ENCODE peak calls at places on chromosome 20, in eight cellular contexts. E is AG04450; Y is RWPE1; M is GM10248; U is GM13977; C is CD8-positive, alpha-beta T cell; W is transverse colon; N is sigmoid colon. A is an unnamed sample.
A peak's percentile ranks its signal among the peaks of the same experiment; 100 is the strongest.

GRCh38 chr20:3353646-3354045 is 53.8 kb downstream of the DNAAF9 start:
- DNase-seq in Y (no peak), N (no peak), W (no peak), M (no peak), E (no peak), C (no peak), U (no peak), A (no peak)

GRCh38 chr20:58984691-58985090 is 3.6 kb downstream of the NELFCD start:
- DNase-seq in N (peak; percentile 40), Y (no peak), M (no peak), C (no peak), W (no peak), E (no peak), U (no peak), A (no peak)

GRCh38 chr20:38460040-38460623 is 12.5 kb upstream of the RALGAPB start:
- DNase-seq in E (no peak), W (peak; percentile 40), C (no peak), N (peak; percentile 39), M (no peak), U (no peak), Y (peak; percentile 94), A (no peak)

GRCh38 chr20:41309817-41310216 is 7.7 kb downstream of the ZHX3 start:
- DNase-seq in Y (peak; percentile 67), N (no peak), W (no peak), C (no peak), M (no peak), E (no peak), U (no peak), A (no peak)

GRCh38 chr20:40111282-40111681 is 577.8 kb downstream of the MAFB start:
- DNase-seq in C (no peak), Y (no peak), U (no peak), E (no peak), N (no peak), M (no peak), W (no peak), A (no peak)

GRCh38 chr20:50711113-50711825 is 19.9 kb upstream of the RIPOR3 start:
- DNase-seq in M (no peak), Y (no peak), N (no peak), E (no peak), U (no peak), W (no peak), C (no peak), A (no peak)

GRCh38 chr20:44571367-44571766 is 11.0 kb upstream of the PKIG start:
- DNase-seq in W (no peak), N (no peak), E (no peak), Y (no peak), C (no peak), U (no peak), M (no peak), A (no peak)

GRCh38 chr20:61753196-61753942 is 312.3 kb downstream of the TAF4 start:
- DNase-seq in N (peak; percentile 12), Y (peak; percentile 57), W (no peak), M (no peak), U (no peak), C (no peak), E (peak; percentile 7), A (no peak)

GRCh38 chr20:3805594-3806264 is 9.6 kb downstream of the CDC25B start:
- DNase-seq in W (no peak), N (no peak), M (no peak), Y (peak; percentile 62), C (no peak), E (no peak), U (no peak), A (no peak)

GRCh38 chr20:3068986-3069900 is 2.2 kb upstream of the OXT start:
- DNase-seq in W (no peak), E (no peak), C (no peak), N (no peak), U (peak; percentile 6), M (peak; percentile 16), Y (no peak), A (no peak)

GRCh38 chr20:45872626-45873025 is 8.4 kb upstream of the ZSWIM1 start:
- DNase-seq in M (no peak), E (no peak), C (no peak), U (no peak), W (no peak), N (no peak), Y (no peak), A (no peak)

GRCh38 chr20:16944753-16945152 is 196.6 kb downstream of the OTOR start:
- DNase-seq in M (no peak), E (no peak), U (no peak), Y (no peak), W (no peak), N (no peak), C (no peak), A (no peak)

GRCh38 chr20:53346266-53346665 is 247.4 kb downstream of the ZNF217 start:
- DNase-seq in N (no peak), Y (no peak), M (no peak), W (no peak), C (no peak), U (no peak), E (no peak), A (no peak)

GRCh38 chr20:35729283-35729807 is 12.7 kb downstream of the RBM39 start:
- DNase-seq in U (no peak), N (no peak), Y (no peak), M (no peak), W (no peak), E (no peak), C (no peak), A (no peak)

GRCh38 chr20:44552950-44553908 is 29.1 kb upstream of the PKIG start:
- DNase-seq in M (no peak), W (no peak), U (no peak), E (peak; percentile 73), C (no peak), N (no peak), Y (peak; percentile 67), A (no peak)

GRCh38 chr20:61934716-61935530 is 130.8 kb downstream of the TAF4 start:
- DNase-seq in U (no peak), C (no peak), N (peak; percentile 25), E (no peak), M (no peak), Y (no peak), W (no peak), A (no peak)

GRCh38 chr20:64113796-64114355 is 6.5 kb upstream of the NPBWR2 start:
- DNase-seq in E (no peak), N (peak; percentile 43), M (no peak), W (peak; percentile 2), U (no peak), C (no peak), Y (no peak), A (no peak)

GRCh38 chr20:10728873-10729670 is 55.3 kb upstream of the JAG1 start:
- DNase-seq in M (no peak), C (no peak), U (no peak), W (no peak), Y (no peak), E (no peak), N (no peak), A (no peak)
- TF ChIP-seq CTCF in M (no peak), C (no peak), U (no peak), W (no peak), Y (no peak), E (no peak), N (no peak), A (no peak)

DNA sequence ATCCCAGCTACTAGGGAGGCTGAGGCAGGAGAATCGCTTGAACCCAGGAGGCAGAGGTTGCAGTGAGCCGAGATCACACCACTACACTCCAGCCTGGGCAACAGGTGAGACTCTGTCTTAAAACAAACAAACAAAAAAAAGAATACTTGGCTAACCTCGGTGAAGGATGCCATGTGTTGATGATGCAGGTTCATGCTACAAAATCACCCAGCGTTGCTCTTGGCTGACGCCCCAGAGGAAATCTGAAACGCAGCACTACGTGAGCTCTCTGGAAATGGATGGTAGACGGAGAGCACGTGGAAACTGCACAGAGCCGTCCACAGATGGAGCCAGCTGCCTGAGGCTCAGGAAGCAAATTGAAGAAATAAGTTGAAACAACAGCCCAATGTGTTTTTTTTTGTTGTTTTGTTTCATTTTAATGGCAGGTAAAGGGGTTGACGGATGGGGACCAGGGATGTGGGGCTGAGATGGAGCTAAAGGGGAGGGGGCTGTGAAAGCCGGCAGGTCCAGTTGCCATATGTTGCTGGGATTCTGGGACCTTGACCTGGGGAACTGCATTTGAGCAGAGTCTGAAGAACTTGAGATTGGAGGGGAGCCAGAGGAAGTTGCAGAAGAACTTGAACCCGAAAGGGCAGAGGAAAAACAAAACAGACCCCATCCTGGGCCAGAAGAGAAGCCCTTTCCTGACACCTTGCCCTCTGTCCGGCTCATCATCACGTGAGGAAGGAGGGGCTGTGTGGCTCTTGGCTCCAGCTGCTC is 12.8 kb upstream of the MANBAL start:
- DNase-seq in W (peak; percentile 56), E (peak; percentile 85), C (no peak), N (peak; percentile 86), M (peak; percentile 77), U (peak; percentile 68), Y (peak; percentile 71), A (peak; percentile 59)
- TF ChIP-seq CTCF in W (no peak), E (peak; percentile 47), C (no peak), N (no peak), M (peak; percentile 55), U (peak; percentile 69), Y (peak; percentile 86), A (peak; percentile 57)

DNA sequence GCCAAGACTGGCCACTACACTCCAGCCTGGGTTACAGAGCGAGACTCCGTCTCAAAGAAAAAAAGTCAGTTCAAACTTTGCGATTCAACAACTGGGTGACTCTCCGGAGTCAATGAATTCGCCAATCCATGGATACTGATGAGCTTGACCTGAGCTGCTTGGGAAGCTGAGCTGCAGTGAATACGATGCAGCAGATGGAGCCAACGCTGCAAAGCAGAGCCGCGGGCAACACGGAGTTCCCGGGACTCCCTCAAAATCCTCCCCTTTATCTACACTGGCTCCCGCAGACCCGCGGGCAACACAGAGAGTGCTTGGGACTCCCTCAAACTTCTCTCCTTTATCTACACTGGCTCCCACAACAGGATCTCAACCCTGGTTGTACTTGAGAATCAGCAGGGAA is 62.6 kb upstream of the SALL4 start:
- DNase-seq in E (no peak), U (no peak), C (no peak), M (no peak), N (no peak), W (no peak), Y (no peak), A (no peak)
- TF ChIP-seq CTCF in E (no peak), U (no peak), C (no peak), M (no peak), N (no peak), W (no peak), Y (no peak), A (no peak)

DNA sequence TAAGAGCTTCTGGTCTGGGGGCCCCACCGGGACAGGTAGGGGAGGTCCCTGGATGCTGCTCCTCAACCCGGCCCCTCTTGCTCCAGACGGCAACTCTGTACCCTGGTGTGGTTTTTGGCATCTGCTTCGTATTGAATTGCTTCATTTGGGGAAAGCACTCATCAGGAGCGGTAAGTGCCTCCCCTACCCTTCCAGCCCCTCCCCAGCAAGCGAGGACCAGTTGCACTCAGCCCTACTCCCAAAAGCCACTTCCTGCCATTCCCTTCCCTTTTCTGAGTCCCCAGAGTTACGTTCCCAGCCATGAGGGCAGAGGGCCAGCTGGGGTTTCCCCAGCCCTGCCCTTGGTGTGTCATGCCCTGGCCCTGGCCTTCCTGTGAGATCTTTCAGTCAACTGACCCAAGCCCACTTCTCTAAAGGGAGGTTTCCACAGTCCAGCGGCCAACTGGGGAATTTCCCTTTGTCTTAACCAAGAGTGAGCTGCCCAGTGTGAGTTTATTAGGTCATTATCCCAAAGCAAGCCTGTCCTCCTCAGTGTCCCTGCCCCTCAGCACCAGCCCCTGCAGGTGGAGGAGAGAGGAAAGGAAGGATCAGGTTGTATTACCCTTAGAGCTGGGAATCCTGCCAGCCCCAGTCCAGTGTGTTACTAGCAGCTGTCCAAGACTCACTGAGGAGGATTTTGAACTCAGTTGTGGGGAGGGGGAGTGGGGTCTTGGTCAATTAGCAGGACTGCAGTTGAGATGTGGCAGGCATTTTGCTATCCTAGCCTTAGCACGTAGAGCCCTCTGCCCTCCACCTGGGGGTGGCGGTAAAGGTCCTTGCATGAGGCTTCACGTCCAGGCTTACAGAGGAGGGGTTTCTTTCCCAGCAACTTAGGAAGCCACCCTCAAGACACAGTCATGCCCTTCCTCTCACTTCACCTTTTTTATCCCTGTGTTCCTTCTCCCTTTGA is 45.8 kb downstream of the TM9SF4 start:
- DNase-seq in U (peak; percentile 43), E (peak; percentile 29), M (peak; percentile 58), C (no peak), Y (peak; percentile 56), W (peak; percentile 67), N (peak; percentile 87), A (peak; percentile 60)
- TF ChIP-seq CTCF in U (peak; percentile 59), E (peak; percentile 46), M (peak; percentile 35), C (no peak), Y (no peak), W (no peak), N (no peak), A (peak; percentile 46)